ENCODE peak calls at places on chromosomes 5 and 9, in nine cellular contexts. A, U, K, B, G, Q, J, Z and W are unnamed samples. For H3K27me3, the result is how much of the 10 kb centered on the place peaks cover.

GRCh38 chr9:16203735-16204573 is 651.1 kb downstream of the CCDC171 start:
- DNase-seq in Q (no peak), B (no peak), J (no peak), Z (no peak), U (no peak), K (no peak), A (no peak), G (no peak), W (no peak)

GRCh38 chr5:115842089-115842881 is 550 bp downstream of the AP3S1 start:
- DNase-seq in G (peak), A (no peak), U (peak), J (peak), Z (peak), B (no peak), Q (no peak), K (no peak), W (no peak)

GRCh38 chr5:72645447-72645846 is 138.2 kb upstream of the ZNF366 start:
- DNase-seq in U (no peak), A (no peak), Z (no peak), J (no peak), B (no peak), G (no peak), Q (no peak), K (no peak), W (no peak)

GRCh38 chr5:52481851-52482250 is 305.9 kb upstream of the ITGA1 start:
- DNase-seq in G (no peak), Q (no peak), U (no peak), J (no peak), B (no peak), A (no peak), Z (no peak), K (no peak), W (no peak)

GRCh38 chr5:89083791-89084190 is 200.8 kb upstream of the MEF2C start:
- DNase-seq in Q (no peak), K (no peak), G (no peak), J (no peak), B (no peak), U (no peak), Z (peak), A (no peak), W (peak)

GRCh38 chr5:84494453-84494852 is 109.8 kb upstream of the EDIL3 start:
- DNase-seq in A (no peak), B (no peak), G (no peak), Q (no peak), U (no peak), K (no peak), Z (peak), J (no peak), W (peak)

GRCh38 chr5:74651710-74652109 is 11.2 kb upstream of the ENC1 start:
- DNase-seq in Q (no peak), K (no peak), Z (peak), G (no peak), U (no peak), B (peak), J (no peak), A (no peak), W (peak)

GRCh38 chr5:88214655-88215054 is 54.0 kb downstream of the TMEM161B start:
- DNase-seq in K (no peak), Q (no peak), U (no peak), A (no peak), G (no peak), B (no peak), J (no peak), Z (no peak), W (no peak)

GRCh38 chr5:126410623-126411022 is 12.6 kb upstream of the GRAMD2B start:
- DNase-seq in U (no peak), K (no peak), Q (no peak), G (no peak), B (no peak), J (no peak), Z (no peak), A (no peak), W (no peak)

GRCh38 chr5:61805101-61805500 is 473.0 kb downstream of the ZSWIM6 start:
- DNase-seq in A (no peak), Z (peak), Q (no peak), K (no peak), J (no peak), B (no peak), G (no peak), U (peak), W (peak)

GRCh38 chr5:88674262-88675158 is 208.5 kb downstream of the MEF2C start:
- DNase-seq in K (no peak), Q (no peak), U (peak), A (no peak), Z (no peak), G (peak), J (no peak), B (no peak), W (no peak)

GRCh38 chr5:110809006-110809405 is 70.2 kb downstream of the SLC25A46 start:
- DNase-seq in A (no peak), Z (no peak), B (no peak), K (no peak), J (no peak), U (no peak), Q (no peak), G (no peak), W (peak)

GRCh38 chr5:139808481-139809330 is 13.1 kb downstream of the PSD2 start:
- DNase-seq in Z (no peak), B (no peak), J (peak), U (peak), Q (no peak), G (peak), A (no peak), K (no peak), W (peak)

GRCh38 chr9:135817951-135818717 is 89.2 kb downstream of the CAMSAP1 start:
- DNase-seq in K (no peak), G (no peak), J (no peak), Z (no peak), U (no peak), B (no peak), Q (no peak), A (no peak), W (no peak)

GRCh38 chr9:135821116-135821515 is 86.2 kb downstream of the CAMSAP1 start:
- DNase-seq in U (no peak), G (no peak), J (no peak), Q (no peak), Z (no peak), B (no peak), K (no peak), A (no peak), W (no peak)

GRCh38 chr9:135820661-135821060 is 86.7 kb downstream of the CAMSAP1 start:
- DNase-seq in G (no peak), B (no peak), K (no peak), Z (no peak), A (no peak), Q (no peak), J (no peak), U (no peak), W (no peak)

GRCh38 chr9:135818718-135819475 is 88.4 kb downstream of the CAMSAP1 start:
- DNase-seq in Q (no peak), G (no peak), U (no peak), K (no peak), B (no peak), A (peak), J (no peak), Z (no peak), W (no peak)

DNA sequence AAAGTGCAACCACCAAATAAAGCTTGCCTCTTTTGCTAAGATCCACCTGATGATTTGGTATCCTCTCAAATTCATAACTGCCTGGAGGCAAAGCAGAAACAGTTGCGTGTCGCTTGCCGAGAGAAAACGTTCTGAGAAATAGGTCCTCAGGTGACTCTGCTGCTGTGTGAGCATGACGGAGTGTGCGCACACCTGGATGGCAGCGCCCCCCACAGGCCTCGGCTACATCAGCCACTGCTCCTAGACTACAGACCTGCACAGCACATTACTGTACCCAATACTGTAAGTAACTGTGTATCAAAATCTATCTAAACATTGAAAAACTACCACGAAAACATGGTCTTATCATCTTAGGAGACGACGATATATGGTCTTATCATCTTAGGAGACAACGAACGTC is 87.4 kb downstream of the CAMSAP1 start:
- DNase-seq in G (peak), A (no peak), Z (no peak), J (no peak), B (no peak), Q (no peak), U (no peak), K (no peak), W (no peak)
- TF ChIP-seq CTCF in G (peak), A (no peak), Z (no peak), J (no peak), B (no peak), Q (no peak), U (peak), K (no peak), W (peak)

GRCh38 chr9:21294325-21294724 is 10.8 kb downstream of the IFNA5 start:
- DNase-seq in G (no peak), Q (no peak), U (no peak), A (no peak), J (no peak), Z (peak), K (no peak), B (peak), W (peak)
- H3K4me3 ChIP-seq in G (no peak), Q (no peak), U (no peak), A (no peak), J (no peak), Z (no peak), K (no peak), B (no peak), W (no peak)

DNA sequence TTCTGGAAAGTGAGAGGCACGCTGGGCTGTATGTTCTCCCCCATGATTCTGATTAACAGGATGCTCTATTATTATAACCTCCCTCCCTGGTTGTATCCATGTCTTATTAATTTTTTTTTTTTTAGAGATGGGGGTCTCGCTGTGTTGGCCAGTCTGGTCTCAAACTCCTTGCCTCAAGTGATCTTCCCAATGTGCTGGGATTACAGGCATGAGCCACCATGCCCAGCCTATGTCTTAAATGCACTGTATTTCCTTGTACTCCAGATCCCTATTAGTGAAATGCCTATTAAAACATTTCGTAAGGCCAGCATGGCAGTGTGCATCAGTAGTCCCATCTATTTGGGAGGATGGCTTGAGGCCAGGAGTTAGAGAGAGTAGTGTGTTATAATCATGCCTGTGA is 7.0 kb downstream of the TIGD6 start:
- DNase-seq in Q (no peak), G (no peak), J (no peak), B (no peak), K (no peak), Z (no peak), U (peak), A (no peak), W (no peak)
- H3K27me3 ChIP-seq in Q (under half), G (under half), J (under half), B (under half), K (under half), Z (under half), U (under half), A (under half), W (under half)

GRCh38 chr9:93862877-93863545 is 92.1 kb downstream of the BARX1 start:
- DNase-seq in Z (no peak), A (no peak), U (no peak), B (no peak), G (no peak), J (no peak), Q (no peak), K (no peak), W (no peak)

GRCh38 chr9:93861736-93862358 is 93.3 kb downstream of the BARX1 start:
- DNase-seq in B (no peak), K (no peak), Z (no peak), J (no peak), G (peak), U (no peak), Q (no peak), A (no peak), W (no peak)

GRCh38 chr9:93857528-93857927 is 97.6 kb downstream of the BARX1 start:
- DNase-seq in Q (no peak), J (no peak), G (no peak), K (no peak), B (no peak), Z (no peak), A (no peak), U (no peak), W (no peak)

GRCh38 chr9:93860694-93861658 is 94.2 kb downstream of the BARX1 start:
- DNase-seq in A (no peak), Z (no peak), U (no peak), K (no peak), G (peak), J (no peak), B (no peak), Q (no peak), W (no peak)

DNA sequence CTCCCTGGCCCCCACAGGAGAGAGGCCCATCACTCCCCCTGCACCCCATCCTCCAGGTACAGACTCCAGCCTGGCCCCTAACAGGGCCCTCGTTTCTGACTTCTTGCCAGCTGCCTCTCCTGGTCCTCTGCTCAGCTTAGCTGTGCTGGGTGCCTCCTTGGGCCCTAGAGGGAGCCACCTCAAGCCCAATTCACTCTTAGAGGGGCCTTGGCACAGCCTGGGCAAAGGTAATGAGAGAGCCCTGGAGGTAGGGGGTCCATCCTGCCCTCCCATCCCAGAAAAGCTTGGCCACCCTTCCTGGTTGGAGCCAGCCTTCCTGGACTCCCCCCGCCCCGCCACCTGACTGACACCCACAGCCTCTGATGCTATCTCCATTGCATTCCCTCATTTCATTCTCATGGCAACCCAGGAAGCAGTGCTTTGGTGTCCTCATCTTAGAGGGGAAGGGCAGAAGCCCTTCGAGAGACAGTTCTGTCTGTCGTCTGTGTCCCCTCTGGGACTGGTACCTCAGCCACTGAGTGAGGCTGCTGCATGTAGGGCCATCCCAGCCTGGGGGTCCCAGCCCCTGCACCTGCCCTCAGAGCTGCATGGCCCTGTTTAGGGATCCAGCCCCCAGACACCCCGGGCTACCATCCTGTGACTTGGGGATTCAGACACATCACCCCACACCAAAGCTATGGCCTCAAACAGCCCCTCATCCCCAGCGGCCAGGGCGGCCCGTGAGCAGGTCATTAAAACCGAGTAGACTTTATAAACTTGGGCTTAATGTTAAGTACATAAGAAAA is 95.5 kb downstream of the BARX1 start:
- DNase-seq in U (no peak), A (no peak), G (peak), Z (no peak), B (no peak), K (no peak), J (no peak), Q (no peak), W (no peak)
- TF ChIP-seq CTCF in U (peak), A (no peak), G (peak), Z (no peak), B (no peak), K (no peak), J (no peak), Q (no peak), W (no peak)